ENCODE peak calls at places on chromosome X, in six cellular contexts. One of them, this sample, is unnamed.

GRCh38 chrX:40272141-40272540 is 174.4 kb upstream of the BCOR start:
- DNase-seq in sciatic nerve: no peak
- DNase-seq in foreskin fibroblast: no peak
- DNase-seq in germinal center: no peak
- DNase-seq in PC-9: no peak
- DNase-seq in GM06990: no peak
- DNase-seq in this sample: no peak

GRCh38 chrX:85052636-85053343 is 49.1 kb downstream of the APOOL start:
- DNase-seq in sciatic nerve: no peak
- DNase-seq in foreskin fibroblast: peak
- DNase-seq in germinal center: no peak
- DNase-seq in PC-9: no peak
- DNase-seq in GM06990: no peak
- DNase-seq in this sample: no peak

GRCh38 chrX:18983711-18984380 is at the start of gene PHKA2:
- DNase-seq in sciatic nerve: peak
- DNase-seq in foreskin fibroblast: peak
- DNase-seq in germinal center: peak
- DNase-seq in PC-9: peak
- DNase-seq in GM06990: no peak
- DNase-seq in this sample: no peak

GRCh38 chrX:132861076-132861475 is 97.4 kb downstream of the HS6ST2 start:
- DNase-seq in sciatic nerve: no peak
- DNase-seq in foreskin fibroblast: no peak
- DNase-seq in germinal center: no peak
- DNase-seq in PC-9: no peak
- DNase-seq in GM06990: no peak
- DNase-seq in this sample: no peak

GRCh38 chrX:86066998-86067397 is 19.6 kb upstream of the CHM start:
- DNase-seq in sciatic nerve: no peak
- DNase-seq in foreskin fibroblast: no peak
- DNase-seq in germinal center: no peak
- DNase-seq in PC-9: no peak
- DNase-seq in GM06990: no peak
- DNase-seq in this sample: no peak

GRCh38 chrX:7485041-7485440 is 337.1 kb upstream of the PUDP start:
- DNase-seq in sciatic nerve: no peak
- DNase-seq in foreskin fibroblast: no peak
- DNase-seq in germinal center: no peak
- DNase-seq in PC-9: no peak
- DNase-seq in GM06990: no peak
- DNase-seq in this sample: no peak

GRCh38 chrX:47514553-47515235 is 31.7 kb upstream of the ZNF41 start:
- DNase-seq in sciatic nerve: no peak
- DNase-seq in foreskin fibroblast: no peak
- DNase-seq in germinal center: no peak
- DNase-seq in PC-9: no peak
- DNase-seq in GM06990: no peak
- DNase-seq in this sample: no peak

GRCh38 chrX:30888526-30889146 is 418 bp downstream of the TAB3 start:
- DNase-seq in sciatic nerve: peak
- DNase-seq in foreskin fibroblast: peak
- DNase-seq in germinal center: no peak
- DNase-seq in PC-9: no peak
- DNase-seq in GM06990: peak
- DNase-seq in this sample: peak

GRCh38 chrX:114087543-114087942 is 496.3 kb upstream of the HTR2C start:
- DNase-seq in sciatic nerve: no peak
- DNase-seq in foreskin fibroblast: no peak
- DNase-seq in germinal center: no peak
- DNase-seq in PC-9: no peak
- DNase-seq in GM06990: no peak
- DNase-seq in this sample: no peak

GRCh38 chrX:31608651-31609050 is 536.8 kb upstream of the FTHL17 start:
- DNase-seq in sciatic nerve: no peak
- DNase-seq in foreskin fibroblast: no peak
- DNase-seq in germinal center: no peak
- DNase-seq in PC-9: no peak
- DNase-seq in GM06990: no peak
- DNase-seq in this sample: no peak

GRCh38 chrX:29561417-29561816 is 653.9 kb upstream of the MAGEB2 start:
- DNase-seq in sciatic nerve: no peak
- DNase-seq in foreskin fibroblast: no peak
- DNase-seq in germinal center: no peak
- DNase-seq in PC-9: no peak
- DNase-seq in GM06990: no peak
- DNase-seq in this sample: no peak

This sample was measured in GM10248.